ENCODE peak calls at places on chromosomes 13 and 19, in four cellular contexts. One of them, this sample, is unnamed.

GRCh38 chr13:44449999-44450821 is 76.6 kb downstream of the SERP2 start:
- DNase-seq in RCC 7860: no peak
- DNase-seq in hippocampal formation: no peak
- DNase-seq in natural killer cell: no peak
- DNase-seq in this sample: no peak

GRCh38 chr19:3346677-3347353 is 19.6 kb upstream of the NFIC start:
- DNase-seq in natural killer cell: no peak
- DNase-seq in hippocampal formation: peak
- DNase-seq in RCC 7860: no peak
- DNase-seq in this sample: no peak

GRCh38 chr13:41216160-41216559 is 21.8 kb upstream of the KBTBD7 start:
- DNase-seq in RCC 7860: no peak
- DNase-seq in hippocampal formation: no peak
- DNase-seq in natural killer cell: no peak
- DNase-seq in this sample: no peak

GRCh38 chr13:73060251-73061160 is 1.7 kb downstream of the KLF5 start:
- DNase-seq in hippocampal formation: no peak
- DNase-seq in natural killer cell: no peak
- DNase-seq in RCC 7860: peak
- DNase-seq in this sample: peak

GRCh38 chr19:3986260-3987041 is 1.2 kb upstream of the EEF2 start:
- DNase-seq in RCC 7860: peak
- DNase-seq in hippocampal formation: peak
- DNase-seq in natural killer cell: no peak
- DNase-seq in this sample: no peak

GRCh38 chr13:19713186-19713965 is 69.4 kb downstream of the PSPC1 start:
- DNase-seq in natural killer cell: no peak
- DNase-seq in RCC 7860: peak
- DNase-seq in hippocampal formation: no peak
- DNase-seq in this sample: peak

GRCh38 chr13:21240586-21240985 is 64.1 kb downstream of the MRPL57 start:
- DNase-seq in RCC 7860: peak
- DNase-seq in hippocampal formation: no peak
- DNase-seq in natural killer cell: no peak
- DNase-seq in this sample: peak

GRCh38 chr13:80160110-80160509 is 180.8 kb downstream of the SPRY2 start:
- DNase-seq in hippocampal formation: no peak
- DNase-seq in natural killer cell: no peak
- DNase-seq in RCC 7860: no peak
- DNase-seq in this sample: no peak

GRCh38 chr13:105070452-105070851 is 1465.0 kb downstream of the EFNB2 start:
- DNase-seq in hippocampal formation: no peak
- DNase-seq in natural killer cell: no peak
- DNase-seq in RCC 7860: no peak
- DNase-seq in this sample: no peak

GRCh38 chr13:23847545-23847944 is 41.7 kb downstream of the MIPEP start:
- DNase-seq in hippocampal formation: no peak
- DNase-seq in natural killer cell: no peak
- DNase-seq in RCC 7860: no peak
- DNase-seq in this sample: no peak

GRCh38 chr19:30547192-30547591 is 175.0 kb downstream of the ZNF536 start:
- DNase-seq in hippocampal formation: no peak
- DNase-seq in natural killer cell: no peak
- DNase-seq in RCC 7860: no peak
- DNase-seq in this sample: no peak

GRCh38 chr13:44523176-44524017 is 52.7 kb downstream of the TSC22D1 start:
- DNase-seq in natural killer cell: no peak
- DNase-seq in RCC 7860: peak
- DNase-seq in hippocampal formation: peak
- DNase-seq in this sample: peak

GRCh38 chr13:36298535-36299068 is 988 bp upstream of the CCDC169 start:
- DNase-seq in hippocampal formation: no peak
- DNase-seq in natural killer cell: no peak
- DNase-seq in RCC 7860: no peak
- DNase-seq in this sample: no peak

GRCh38 chr13:110634558-110634957 is 19.2 kb downstream of the NAXD start:
- DNase-seq in natural killer cell: no peak
- DNase-seq in hippocampal formation: no peak
- DNase-seq in RCC 7860: peak
- DNase-seq in this sample: no peak

GRCh38 chr19:14073232-14073924 is 792 bp downstream of the MISP3 start:
- DNase-seq in natural killer cell: peak
- DNase-seq in hippocampal formation: peak
- DNase-seq in RCC 7860: peak
- DNase-seq in this sample: no peak

GRCh38 chr13:20191311-20191901 is 1.3 kb downstream of the GJB2 start:
- DNase-seq in natural killer cell: no peak
- DNase-seq in hippocampal formation: no peak
- DNase-seq in RCC 7860: peak
- DNase-seq in this sample: no peak

GRCh38 chr13:59931621-59932020 is 232.1 kb downstream of the DIAPH3 start:
- DNase-seq in natural killer cell: no peak
- DNase-seq in hippocampal formation: no peak
- DNase-seq in RCC 7860: no peak
- DNase-seq in this sample: no peak

GRCh38 chr13:113209336-113209879 is at the start of gene CUL4A:
- DNase-seq in hippocampal formation: peak
- DNase-seq in RCC 7860: peak
- DNase-seq in natural killer cell: peak
- DNase-seq in this sample: no peak

GRCh38 chr13:28856284-28856683 is 36.1 kb downstream of the MTUS2 start:
- DNase-seq in hippocampal formation: no peak
- DNase-seq in RCC 7860: no peak
- DNase-seq in natural killer cell: no peak
- DNase-seq in this sample: no peak

This sample was measured in AG04449.